ENCODE peak calls at places on chromosome 4, in ten cellular contexts. K is HepG2, L is left lung, W is esophagus squamous epithelium, F is suprapubic skin, E is psoas muscle, M is hepatocyte, Z is H1, R is lung, C is astrocyte. A is an unnamed sample.

GRCh38 chr4:26369132-26370036 is 48.6 kb downstream of the RBPJ start:
- DNase-seq in K (no peak), L (no peak), W (no peak), F (no peak), E (no peak), M (no peak), Z (no peak), R (no peak), C (peak; percentile 33), A (no peak)

GRCh38 chr4:186039697-186040096 is 29.3 kb upstream of the TLR3 start:
- DNase-seq in K (no peak), L (no peak), W (no peak), F (no peak), E (no peak), M (no peak), Z (no peak), R (peak; percentile 64), C (no peak), A (no peak)

GRCh38 chr4:143253156-143253555 is 68.4 kb downstream of the USP38 start:
- DNase-seq in K (no peak), L (no peak), W (no peak), F (no peak), E (no peak), M (no peak), Z (no peak), R (no peak), C (peak; percentile 5), A (no peak)

GRCh38 chr4:183960021-183960420 is 54.9 kb downstream of the STOX2 start:
- DNase-seq in K (no peak), L (no peak), W (no peak), F (peak; percentile 68), E (peak; percentile 43), M (peak; percentile 39), Z (no peak), R (no peak), C (peak; percentile 81), A (no peak)

GRCh38 chr4:109434007-109434792 is 585 bp downstream of the SEC24B start:
- DNase-seq in K (peak; percentile 18), L (no peak), W (no peak), F (peak; percentile 70), E (peak; percentile 51), M (peak; percentile 41), Z (no peak), R (peak; percentile 42), C (peak; percentile 13), A (peak; percentile 67)

GRCh38 chr4:26787461-26788340 is 72.9 kb upstream of the STIM2 start:
- DNase-seq in K (peak; percentile 32), L (peak; percentile 76), W (no peak), F (no peak), E (peak; percentile 43), M (peak; percentile 64), Z (peak; percentile 64), R (no peak), C (peak; percentile 79), A (no peak)

GRCh38 chr4:104795264-104795934 is 300.7 kb upstream of the CXXC4 start:
- DNase-seq in K (no peak), L (no peak), W (no peak), F (no peak), E (no peak), M (no peak), Z (no peak), R (no peak), C (no peak), A (no peak)

GRCh38 chr4:182604161-182604591 is 313.0 kb downstream of the DCTD start:
- DNase-seq in K (no peak), L (no peak), W (no peak), F (no peak), E (no peak), M (no peak), Z (no peak), R (no peak), C (peak; percentile 88), A (no peak)

GRCh38 chr4:104494822-104495559 is at the start of gene CXXC4:
- DNase-seq in K (peak; percentile 10), L (peak; percentile 80), W (no peak), F (peak; percentile 68), E (peak; percentile 37), M (peak; percentile 87), Z (peak; percentile 47), R (peak; percentile 48), C (peak; percentile 74), A (peak; percentile 74)

GRCh38 chr4:26050671-26051070 is 136.7 kb downstream of the SMIM20 start:
- DNase-seq in K (no peak), L (no peak), W (no peak), F (no peak), E (no peak), M (no peak), Z (no peak), R (no peak), C (no peak), A (no peak)

GRCh38 chr4:65669981-65670330 is 333 bp downstream of the EPHA5 start:
- DNase-seq in K (no peak), L (no peak), W (no peak), F (no peak), E (no peak), M (no peak), Z (no peak), R (no peak), C (no peak), A (no peak)

GRCh38 chr4:65668201-65669007 is 1.9 kb downstream of the EPHA5 start:
- DNase-seq in K (no peak), L (peak; percentile 73), W (no peak), F (peak; percentile 58), E (no peak), M (peak; percentile 36), Z (no peak), R (no peak), C (peak; percentile 63), A (no peak)

GRCh38 chr4:65669008-65669971 is 999 bp downstream of the EPHA5 start:
- DNase-seq in K (no peak), L (peak; percentile 72), W (no peak), F (peak; percentile 46), E (no peak), M (peak; percentile 16), Z (no peak), R (no peak), C (peak; percentile 61), A (no peak)

GRCh38 chr4:65671402-65671801 is 1.1 kb upstream of the EPHA5 start:
- DNase-seq in K (peak; percentile 6), L (no peak), W (no peak), F (no peak), E (no peak), M (no peak), Z (no peak), R (no peak), C (no peak), A (no peak)

GRCh38 chr4:65670331-65671031 is at the start of gene EPHA5:
- DNase-seq in K (peak; percentile 3), L (peak; percentile 85), W (no peak), F (peak; percentile 73), E (peak; percentile 40), M (peak; percentile 79), Z (peak; percentile 75), R (peak; percentile 30), C (peak; percentile 97), A (no peak)
- H3K4me3 ChIP-seq in K (no peak within 1 kb of the TSS), L (peak within 1 kb of the TSS; percentile 13), W (peak within 1 kb of the TSS; percentile 63), F (peak within 1 kb of the TSS; percentile 45), E (peak within 1 kb of the TSS; percentile 54), M (peak within 1 kb of the TSS; percentile 63), Z (peak within 1 kb of the TSS; percentile 55), R (peak within 1 kb of the TSS; percentile 16), C (peak within 1 kb of the TSS; percentile 76), A (peak within 1 kb of the TSS; percentile 63)

GRCh38 chr4:89306486-89307184 is 965 bp downstream of the GPRIN3 start:
- DNase-seq in K (no peak), L (no peak), W (no peak), F (no peak), E (no peak), M (no peak), Z (no peak), R (no peak), C (no peak), A (no peak)
- H3K27ac ChIP-seq in K (no peak overlapping the region), L (peak overlapping the region; percentile 35), W (peak overlapping the region; percentile 65), F (no peak overlapping the region), E (no peak overlapping the region), M (peak overlapping the region; percentile 20), Z (no peak overlapping the region), R (peak overlapping the region; percentile 88), C (no peak overlapping the region), A (no peak overlapping the region)

GRCh38 chr4:6854098-6854744 is 55.4 kb upstream of the TBC1D14 start:
- DNase-seq in K (no peak), L (no peak), W (no peak), F (no peak), E (no peak), M (no peak), Z (no peak), R (no peak), C (no peak), A (no peak)

GRCh38 chr4:6857009-6857882 is 52.4 kb upstream of the TBC1D14 start:
- DNase-seq in K (no peak), L (no peak), W (no peak), F (no peak), E (no peak), M (no peak), Z (no peak), R (no peak), C (no peak), A (no peak)

GRCh38 chr4:6858997-6859396 is 50.6 kb upstream of the TBC1D14 start:
- DNase-seq in K (no peak), L (no peak), W (no peak), F (no peak), E (no peak), M (no peak), Z (no peak), R (no peak), C (no peak), A (no peak)

GRCh38 chr4:6855692-6856297 is 53.8 kb upstream of the TBC1D14 start:
- DNase-seq in K (peak; percentile 20), L (no peak), W (no peak), F (no peak), E (no peak), M (peak; percentile 36), Z (no peak), R (no peak), C (peak; percentile 73), A (no peak)

DNA sequence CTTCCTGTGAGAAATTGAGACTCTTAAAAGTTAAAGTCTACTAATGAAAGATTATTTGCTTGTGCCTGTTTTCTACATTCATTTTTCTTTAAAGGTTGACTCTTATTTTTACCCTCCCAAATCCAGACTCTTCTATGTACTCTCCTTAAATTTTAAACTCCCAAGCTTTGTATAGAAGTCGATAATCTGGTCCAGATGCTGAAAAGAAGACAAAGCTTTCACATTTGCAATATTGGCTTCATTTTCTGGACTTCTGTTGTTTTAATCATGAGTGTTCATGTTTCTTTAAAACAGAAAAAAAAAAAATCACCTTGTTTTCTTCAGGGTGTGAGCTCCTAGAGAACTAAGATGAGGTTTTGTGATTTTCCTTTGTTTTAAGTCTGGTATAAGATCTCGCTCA is 53.2 kb upstream of the TBC1D14 start:
- DNase-seq in K (no peak), L (no peak), W (no peak), F (no peak), E (no peak), M (no peak), Z (no peak), R (no peak), C (no peak), A (no peak)
- H3K36me3 ChIP-seq in K (peaks cover 13% of the 10 kb centered on the region), L (no peaks in the 10 kb centered on the region), W (peaks cover 13% of the 10 kb centered on the region), F (peaks cover 15% of the 10 kb centered on the region), E (peaks cover 7% of the 10 kb centered on the region), M (no peaks in the 10 kb centered on the region), Z (peaks cover 35% of the 10 kb centered on the region), R (peaks cover 19% of the 10 kb centered on the region), C (peaks cover 15% of the 10 kb centered on the region), A (peaks cover 30% of the 10 kb centered on the region)

DNA sequence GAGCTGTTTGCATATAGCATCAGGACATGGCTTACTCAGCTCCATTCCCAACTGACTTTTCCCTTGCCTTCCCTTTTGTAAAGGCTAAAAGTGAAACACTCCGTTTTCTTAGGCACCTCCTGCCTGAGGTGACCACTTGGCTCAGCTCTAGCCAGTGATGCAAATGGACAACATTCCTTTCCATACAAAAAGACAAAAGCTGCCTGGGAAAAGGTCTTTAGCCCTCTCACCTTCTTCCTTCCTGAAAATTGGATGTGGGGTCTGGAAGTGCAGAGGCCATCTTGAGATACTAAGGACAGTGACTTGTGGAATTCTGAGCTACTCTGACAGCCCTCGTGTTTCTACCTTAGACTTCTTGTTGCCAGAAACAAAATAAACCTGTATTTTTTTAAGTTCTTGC is 27.7 kb upstream of the SFRP2 start:
- DNase-seq in K (no peak), L (no peak), W (no peak), F (no peak), E (no peak), M (no peak), Z (no peak), R (no peak), C (no peak), A (no peak)
- H3K4me3 ChIP-seq in K (no peak overlapping the region), L (no peak overlapping the region), W (no peak overlapping the region), F (no peak overlapping the region), E (no peak overlapping the region), M (no peak overlapping the region), Z (no peak overlapping the region), R (no peak overlapping the region), C (no peak overlapping the region), A (no peak overlapping the region)